ENCODE peak calls at places on chromosomes 11 and 22, in four cellular contexts. Z is activated CD4-positive, alpha-beta T cell treated with anti-CD3 and anti-CD28 coated beads, Interleukin-2, amount 10 ng/mL, durations not matched to agents 24 days and 14 days; A is posterior cingulate gyrus; F is cardiac muscle cell. V is an unnamed sample.

GRCh38 chr11:71354394-71355105 is 93.6 kb downstream of the DHCR7 start:
- DNase-seq in Z (no peak), A (no peak), F (no peak), V (no peak)

GRCh38 chr11:6568191-6568918 is 35.1 kb downstream of the RRP8 start:
- DNase-seq in A (no peak), Z (peak), F (peak), V (no peak)

GRCh38 chr11:2093575-2094353 is 45.4 kb downstream of the IGF2 start:
- DNase-seq in A (no peak), F (no peak), Z (no peak), V (no peak)

GRCh38 chr11:8963569-8964323 is 496 bp downstream of the TMEM9B start:
- DNase-seq in A (peak), Z (peak), F (peak), V (peak)

GRCh38 chr11:111382451-111382850 is 3.4 kb upstream of the POU2AF1 start:
- DNase-seq in Z (no peak), F (no peak), A (no peak), V (no peak)

GRCh38 chr11:2266586-2267305 is 3.6 kb downstream of the ASCL2 start:
- DNase-seq in A (no peak), Z (peak), F (no peak), V (no peak)

GRCh38 chr22:42317691-42318547 is 47.5 kb upstream of the TCF20 start:
- DNase-seq in A (peak), Z (no peak), F (no peak), V (peak)

GRCh38 chr11:39817248-39817647 is 1642.2 kb downstream of the LRRC4C start:
- DNase-seq in F (no peak), Z (no peak), A (no peak), V (no peak)

GRCh38 chr22:27124336-27125023 is 467.1 kb downstream of the MIAT start:
- DNase-seq in Z (no peak), A (no peak), F (no peak), V (no peak)

GRCh38 chr11:92941676-92942571 is 27.5 kb upstream of the MTNR1B start:
- DNase-seq in Z (peak), A (no peak), F (peak), V (no peak)

GRCh38 chr11:116703421-116703820 is 69.4 kb downstream of the BUD13 start:
- DNase-seq in A (peak), Z (no peak), F (peak), V (peak)

GRCh38 chr11:125724125-125724524 is 22.0 kb upstream of the PATE1 start:
- DNase-seq in A (no peak), F (no peak), Z (no peak), V (peak)

GRCh38 chr11:65414776-65415498 is 7.7 kb upstream of the NEAT1 start:
- DNase-seq in A (no peak), F (no peak), Z (no peak), V (no peak)

GRCh38 chr11:33931032-33931431 is 39.2 kb upstream of the LMO2 start:
- DNase-seq in A (no peak), F (no peak), Z (no peak), V (no peak)